ENCODE peak calls at places on chromosomes 5 and 9, in five cellular contexts. C, U, K, P and S are unnamed samples.

GRCh38 chr9:132042324-132042723 is 37.3 kb downstream of the MED27 start:
- DNase-seq in K (no peak), P (peak), U (no peak), C (no peak), S (no peak)

GRCh38 chr5:5069851-5070250 is 70.3 kb upstream of the ADAMTS16 start:
- DNase-seq in U (no peak), C (no peak), K (no peak), P (no peak), S (no peak)

GRCh38 chr9:112696461-112696860 is 21.5 kb downstream of the INIP start:
- DNase-seq in P (no peak), C (no peak), K (no peak), U (no peak), S (no peak)

GRCh38 chr9:123397975-123398374 is 42.0 kb downstream of the CRB2 start:
- DNase-seq in K (no peak), U (no peak), C (no peak), P (no peak), S (no peak)

GRCh38 chr9:129609486-129610192 is 11.3 kb downstream of the C9orf50 start:
- DNase-seq in K (peak), U (peak), P (no peak), C (no peak), S (no peak)

GRCh38 chr5:101080485-101081240 is 177.6 kb upstream of the ST8SIA4 start:
- DNase-seq in U (no peak), K (no peak), C (no peak), P (no peak), S (no peak)

GRCh38 chr9:21974542-21975409 is 19.4 kb downstream of the CDKN2A start:
- DNase-seq in C (peak), P (no peak), U (no peak), K (peak), S (peak)

GRCh38 chr5:52743970-52744369 is 43.7 kb upstream of the ITGA1 start:
- DNase-seq in P (no peak), C (no peak), U (peak), K (peak), S (no peak)

GRCh38 chr9:79014929-79015699 is 556.7 kb upstream of the TLE4 start:
- DNase-seq in C (no peak), U (no peak), K (no peak), P (no peak), S (no peak)

GRCh38 chr5:177452688-177453638 is 6.3 kb downstream of the PRR7 start:
- DNase-seq in C (no peak), P (no peak), K (no peak), U (no peak), S (no peak)

GRCh38 chr5:42951847-42952411 is 88.2 kb downstream of the ANXA2R start:
- DNase-seq in C (no peak), K (peak), P (no peak), U (peak), S (no peak)

GRCh38 chr9:121860744-121861143 is 209.3 kb downstream of the DAB2IP start:
- DNase-seq in U (no peak), P (no peak), C (no peak), K (no peak), S (no peak)

GRCh38 chr9:117448066-117448465 is 33.2 kb upstream of the ASTN2 start:
- DNase-seq in U (no peak), C (no peak), K (no peak), P (no peak), S (no peak)

GRCh38 chr5:68465133-68465532 is 249.6 kb downstream of the PIK3R1 start:
- DNase-seq in U (no peak), C (no peak), K (no peak), P (no peak), S (no peak)

GRCh38 chr5:149666212-149666852 is 63.8 kb upstream of the PPARGC1B start:
- DNase-seq in U (no peak), C (no peak), P (no peak), K (no peak), S (no peak)

GRCh38 chr5:132854301-132854700 is 12.0 kb downstream of the GDF9 start:
- DNase-seq in K (no peak), U (no peak), P (no peak), C (no peak), S (no peak)

GRCh38 chr9:15469406-15469805 is 41.4 kb downstream of the PSIP1 start:
- DNase-seq in U (no peak), K (no peak), C (no peak), P (no peak), S (no peak)

GRCh38 chr9:136327313-136327971 is at the start of gene GPSM1:
- DNase-seq in P (peak), C (no peak), K (no peak), U (peak), S (peak)

GRCh38 chr9:37042421-37042820 is 8.4 kb upstream of the PAX5 start:
- DNase-seq in C (no peak), P (no peak), K (no peak), U (no peak), S (no peak)

GRCh38 chr5:103793595-103794182 is 231.1 kb upstream of the NUDT12 start:
- DNase-seq in C (no peak), P (no peak), U (no peak), K (no peak), S (no peak)

GRCh38 chr9:15299374-15299939 is 7.6 kb downstream of the TTC39B start:
- DNase-seq in P (no peak), U (peak), C (no peak), K (peak), S (no peak)

GRCh38 chr5:143499480-143500114 is 96.1 kb upstream of the NR3C1 start:
- DNase-seq in U (no peak), P (no peak), K (no peak), C (no peak), S (no peak)

GRCh38 chr9:115234094-115234493 is 116.1 kb upstream of the TNC start:
- DNase-seq in U (no peak), C (no peak), P (peak), K (no peak), S (no peak)

GRCh38 chr5:78881884-78882283 is 103.2 kb downstream of the ARSB start:
- DNase-seq in P (no peak), U (no peak), C (no peak), K (no peak), S (no peak)

GRCh38 chr5:125175348-125176004 is 429.0 kb upstream of the ZNF608 start:
- DNase-seq in P (no peak), K (no peak), U (no peak), C (no peak), S (no peak)

GRCh38 chr5:148484651-148485050 is 100.9 kb downstream of the FBXO38 start:
- DNase-seq in C (no peak), P (no peak), U (no peak), K (no peak), S (no peak)

GRCh38 chr9:113583511-113584470 is 120.3 kb downstream of the RGS3 start:
- DNase-seq in K (no peak), U (no peak), C (no peak), P (no peak), S (no peak)

GRCh38 chr5:52024363-52024762 is 641.1 kb downstream of the ISL1 start:
- DNase-seq in K (no peak), U (no peak), P (no peak), C (no peak), S (no peak)

GRCh38 chr5:133338504-133339355 is 273.6 kb downstream of the FSTL4 start:
- DNase-seq in C (no peak), U (no peak), P (no peak), K (no peak), S (no peak)

GRCh38 chr9:14366071-14366470 is 52.1 kb upstream of the NFIB start:
- DNase-seq in C (no peak), K (no peak), U (no peak), P (no peak), S (no peak)

GRCh38 chr5:79947486-79948023 is 43.5 kb downstream of the MTX3 start:
- DNase-seq in P (no peak), U (no peak), K (no peak), C (no peak), S (no peak)

GRCh38 chr5:149195337-149195887 is 54.1 kb downstream of the ABLIM3 start:
- DNase-seq in U (no peak), K (no peak), P (no peak), C (no peak), S (no peak)

GRCh38 chr5:172004824-172005237 is 1.6 kb downstream of the FBXW11 start:
- DNase-seq in U (no peak), K (no peak), C (no peak), P (peak), S (no peak)